ENCODE peak calls at places on chromosomes 1 and 21, in four cellular contexts. One of them, this sample, is unnamed.

GRCh38 chr1:239891621-239892358 is 199.9 kb upstream of the FMN2 start:
- DNase-seq in Calu3: no peak
- DNase-seq in activated CD8-positive, alpha-beta memory T cell treated with anti-CD3 and anti-CD28 coated beads for 1 hour: no peak
- DNase-seq in GM12865: no peak
- DNase-seq in this sample: no peak

GRCh38 chr1:222792744-222793143 is 22.1 kb upstream of the DISP1 start:
- DNase-seq in Calu3: no peak
- DNase-seq in activated CD8-positive, alpha-beta memory T cell treated with anti-CD3 and anti-CD28 coated beads for 1 hour: no peak
- DNase-seq in GM12865: no peak
- DNase-seq in this sample: no peak

GRCh38 chr1:181588631-181589030 is 105.3 kb downstream of the CACNA1E start:
- DNase-seq in Calu3: no peak
- DNase-seq in activated CD8-positive, alpha-beta memory T cell treated with anti-CD3 and anti-CD28 coated beads for 1 hour: no peak
- DNase-seq in GM12865: no peak
- DNase-seq in this sample: no peak

GRCh38 chr1:228163004-228163753 is 2.4 kb upstream of the IBA57 start:
- DNase-seq in Calu3: peak
- DNase-seq in activated CD8-positive, alpha-beta memory T cell treated with anti-CD3 and anti-CD28 coated beads for 1 hour: no peak
- DNase-seq in GM12865: no peak
- DNase-seq in this sample: no peak

GRCh38 chr1:209443975-209444651 is 139.4 kb upstream of the CAMK1G start:
- DNase-seq in Calu3: no peak
- DNase-seq in activated CD8-positive, alpha-beta memory T cell treated with anti-CD3 and anti-CD28 coated beads for 1 hour: no peak
- DNase-seq in GM12865: no peak
- DNase-seq in this sample: no peak

GRCh38 chr1:78036450-78036849 is 9.3 kb upstream of the GIPC2 start:
- DNase-seq in Calu3: no peak
- DNase-seq in activated CD8-positive, alpha-beta memory T cell treated with anti-CD3 and anti-CD28 coated beads for 1 hour: no peak
- DNase-seq in GM12865: no peak
- DNase-seq in this sample: no peak

GRCh38 chr1:150072959-150073358 is 5.4 kb downstream of the VPS45 start:
- DNase-seq in Calu3: no peak
- DNase-seq in activated CD8-positive, alpha-beta memory T cell treated with anti-CD3 and anti-CD28 coated beads for 1 hour: no peak
- DNase-seq in GM12865: peak
- DNase-seq in this sample: no peak

GRCh38 chr21:42330380-42331336 is 15.4 kb upstream of the TFF3 start:
- DNase-seq in Calu3: no peak
- DNase-seq in activated CD8-positive, alpha-beta memory T cell treated with anti-CD3 and anti-CD28 coated beads for 1 hour: no peak
- DNase-seq in GM12865: peak
- DNase-seq in this sample: no peak

GRCh38 chr1:33181038-33181861 is 593 bp downstream of the TRIM62 start:
- DNase-seq in Calu3: peak
- DNase-seq in activated CD8-positive, alpha-beta memory T cell treated with anti-CD3 and anti-CD28 coated beads for 1 hour: no peak
- DNase-seq in GM12865: no peak
- DNase-seq in this sample: peak

GRCh38 chr1:78619803-78620579 is at the start of gene IFI44L:
- DNase-seq in Calu3: peak
- DNase-seq in activated CD8-positive, alpha-beta memory T cell treated with anti-CD3 and anti-CD28 coated beads for 1 hour: peak
- DNase-seq in GM12865: peak
- DNase-seq in this sample: peak

GRCh38 chr1:100700586-100700985 is 19.0 kb upstream of the VCAM1 start:
- DNase-seq in Calu3: no peak
- DNase-seq in activated CD8-positive, alpha-beta memory T cell treated with anti-CD3 and anti-CD28 coated beads for 1 hour: no peak
- DNase-seq in GM12865: no peak
- DNase-seq in this sample: no peak

GRCh38 chr1:34740161-34740875 is 14.5 kb upstream of the GJB5 start:
- DNase-seq in Calu3: no peak
- DNase-seq in activated CD8-positive, alpha-beta memory T cell treated with anti-CD3 and anti-CD28 coated beads for 1 hour: no peak
- DNase-seq in GM12865: no peak
- DNase-seq in this sample: no peak

GRCh38 chr1:206935491-206936067 is 10.7 kb downstream of the PIGR start:
- DNase-seq in Calu3: peak
- DNase-seq in activated CD8-positive, alpha-beta memory T cell treated with anti-CD3 and anti-CD28 coated beads for 1 hour: no peak
- DNase-seq in GM12865: peak
- DNase-seq in this sample: no peak

GRCh38 chr1:87398644-87399043 is 70.0 kb downstream of the LMO4 start:
- DNase-seq in Calu3: no peak
- DNase-seq in activated CD8-positive, alpha-beta memory T cell treated with anti-CD3 and anti-CD28 coated beads for 1 hour: no peak
- DNase-seq in GM12865: no peak
- DNase-seq in this sample: no peak